ENCODE peak calls at places on chromosomes 5 and 9, in ten cellular contexts. A, H, V, M, S, D, T, W, L and Y are unnamed samples.

GRCh38 chr5:67381240-67381875 is 184.8 kb upstream of the CD180 start:
- DNase-seq in A (peak), H (no peak), V (no peak), M (no peak), S (no peak), D (no peak), T (no peak), W (no peak), L (no peak), Y (no peak)

GRCh38 chr9:13128266-13128825 is 151.1 kb downstream of the MPDZ start:
- DNase-seq in A (no peak), H (no peak), V (no peak), M (no peak), S (no peak), D (no peak), T (no peak), W (no peak), L (no peak), Y (peak)

GRCh38 chr9:972512-973294 is 3.8 kb upstream of the DMRT3 start:
- DNase-seq in A (no peak), H (no peak), V (no peak), M (no peak), S (no peak), D (no peak), T (no peak), W (no peak), L (no peak), Y (no peak)

GRCh38 chr9:87381050-87381711 is 116.5 kb upstream of the DAPK1 start:
- DNase-seq in A (peak), H (no peak), V (peak), M (no peak), S (no peak), D (peak), T (no peak), W (no peak), L (no peak), Y (peak)

GRCh38 chr9:78713746-78714405 is 417.0 kb downstream of the PSAT1 start:
- DNase-seq in A (peak), H (peak), V (peak), M (no peak), S (peak), D (peak), T (no peak), W (no peak), L (no peak), Y (peak)

GRCh38 chr5:42228279-42228678 is 195.0 kb upstream of the GHR start:
- DNase-seq in A (no peak), H (no peak), V (no peak), M (no peak), S (no peak), D (no peak), T (no peak), W (no peak), L (no peak), Y (no peak)

GRCh38 chr5:120765189-120765588 is 301.1 kb downstream of the PRR16 start:
- DNase-seq in A (no peak), H (no peak), V (peak), M (no peak), S (no peak), D (no peak), T (no peak), W (no peak), L (no peak), Y (peak)

GRCh38 chr9:124499214-124499613 is 8.0 kb downstream of the NR5A1 start:
- DNase-seq in A (no peak), H (no peak), V (no peak), M (no peak), S (no peak), D (no peak), T (no peak), W (no peak), L (no peak), Y (no peak)

GRCh38 chr9:133873006-133873780 is 118.9 kb downstream of the VAV2 start:
- DNase-seq in A (no peak), H (peak), V (no peak), M (no peak), S (peak), D (no peak), T (no peak), W (no peak), L (no peak), Y (peak)

GRCh38 chr5:115979628-115980041 is 17.4 kb downstream of the LVRN start:
- DNase-seq in A (peak), H (peak), V (peak), M (no peak), S (no peak), D (peak), T (no peak), W (no peak), L (no peak), Y (peak)

GRCh38 chr5:158777647-158778368 is 321.9 kb downstream of the EBF1 start:
- DNase-seq in A (no peak), H (no peak), V (no peak), M (no peak), S (no peak), D (no peak), T (no peak), W (no peak), L (no peak), Y (peak)

GRCh38 chr9:126986506-126986951 is 71.9 kb downstream of the RALGPS1 start:
- DNase-seq in A (no peak), H (peak), V (no peak), M (no peak), S (no peak), D (no peak), T (peak), W (no peak), L (no peak), Y (no peak)

GRCh38 chr5:132074772-132075718 is 1.5 kb downstream of the CSF2 start:
- DNase-seq in A (no peak), H (no peak), V (no peak), M (no peak), S (no peak), D (no peak), T (no peak), W (no peak), L (no peak), Y (no peak)

GRCh38 chr9:79685576-79685975 is 113.8 kb downstream of the TLE4 start:
- DNase-seq in A (peak), H (peak), V (peak), M (no peak), S (no peak), D (peak), T (no peak), W (no peak), L (no peak), Y (peak)

GRCh38 chr9:97468658-97469448 is 32.6 kb upstream of the TMOD1 start:
- DNase-seq in A (peak), H (peak), V (peak), M (peak), S (peak), D (peak), T (peak), W (peak), L (no peak), Y (peak)

GRCh38 chr9:120563044-120563443 is 16.9 kb downstream of the CDK5RAP2 start:
- DNase-seq in A (no peak), H (no peak), V (no peak), M (peak), S (no peak), D (no peak), T (no peak), W (peak), L (no peak), Y (no peak)

GRCh38 chr5:97417977-97418376 is 234.9 kb upstream of the RIOK2 start:
- DNase-seq in A (no peak), H (no peak), V (no peak), M (no peak), S (no peak), D (no peak), T (no peak), W (no peak), L (no peak), Y (no peak)

GRCh38 chr5:65483474-65484346 is 2.0 kb upstream of the ADAMTS6 start:
- DNase-seq in A (peak), H (peak), V (peak), M (no peak), S (peak), D (peak), T (peak), W (no peak), L (no peak), Y (peak)

GRCh38 chr5:180336234-180337020 is 16.7 kb downstream of the GFPT2 start:
- DNase-seq in A (no peak), H (no peak), V (no peak), M (peak), S (no peak), D (no peak), T (no peak), W (no peak), L (no peak), Y (no peak)

GRCh38 chr5:61280205-61280604 is 51.9 kb upstream of the ZSWIM6 start:
- DNase-seq in A (peak), H (peak), V (peak), M (no peak), S (peak), D (peak), T (peak), W (no peak), L (no peak), Y (peak)

GRCh38 chr5:40452874-40453624 is 226.7 kb upstream of the PTGER4 start:
- DNase-seq in A (no peak), H (no peak), V (no peak), M (no peak), S (no peak), D (no peak), T (no peak), W (no peak), L (no peak), Y (no peak)

GRCh38 chr5:91170266-91170665 is 212.9 kb downstream of the ARRDC3 start:
- DNase-seq in A (peak), H (peak), V (peak), M (no peak), S (no peak), D (peak), T (no peak), W (no peak), L (no peak), Y (peak)

GRCh38 chr5:153525536-153525935 is 35.1 kb downstream of the GRIA1 start:
- DNase-seq in A (peak), H (no peak), V (no peak), M (no peak), S (no peak), D (no peak), T (no peak), W (no peak), L (no peak), Y (no peak)

GRCh38 chr5:68267044-68267443 is 51.5 kb downstream of the PIK3R1 start:
- DNase-seq in A (no peak), H (no peak), V (no peak), M (no peak), S (no peak), D (no peak), T (no peak), W (no peak), L (no peak), Y (no peak)

GRCh38 chr5:43193171-43193951 is 1.3 kb downstream of the NIM1K start:
- DNase-seq in A (peak), H (peak), V (peak), M (no peak), S (peak), D (peak), T (peak), W (no peak), L (no peak), Y (peak)

GRCh38 chr5:65867509-65868195 is 58.7 kb upstream of the ERBIN start:
- DNase-seq in A (peak), H (peak), V (peak), M (no peak), S (no peak), D (peak), T (no peak), W (no peak), L (no peak), Y (peak)

GRCh38 chr5:98307811-98308210 is 465.7 kb upstream of the RGMB start:
- DNase-seq in A (peak), H (peak), V (peak), M (no peak), S (no peak), D (peak), T (no peak), W (no peak), L (no peak), Y (peak)

GRCh38 chr9:6557883-6558282 is 87.6 kb downstream of the GLDC start:
- DNase-seq in A (no peak), H (no peak), V (no peak), M (no peak), S (no peak), D (no peak), T (no peak), W (no peak), L (no peak), Y (no peak)

GRCh38 chr9:126395439-126396212 is 69.0 kb downstream of the MVB12B start:
- DNase-seq in A (peak), H (peak), V (peak), M (no peak), S (no peak), D (peak), T (peak), W (no peak), L (no peak), Y (peak)

GRCh38 chr5:76414788-76415187 is 11.7 kb downstream of the IQGAP2 start:
- DNase-seq in A (no peak), H (no peak), V (no peak), M (no peak), S (no peak), D (no peak), T (no peak), W (no peak), L (no peak), Y (no peak)

GRCh38 chr9:97740848-97741821 is 44.0 kb upstream of the XPA start:
- DNase-seq in A (peak), H (peak), V (peak), M (peak), S (no peak), D (peak), T (no peak), W (peak), L (no peak), Y (peak)

GRCh38 chr5:119049824-119050449 is 20.9 kb upstream of the DMXL1 start:
- DNase-seq in A (peak), H (peak), V (peak), M (no peak), S (no peak), D (peak), T (no peak), W (no peak), L (no peak), Y (peak)

GRCh38 chr5:179732918-179733763 is 519 bp downstream of the MAML1 start:
- DNase-seq in A (peak), H (peak), V (peak), M (peak), S (peak), D (peak), T (peak), W (no peak), L (peak), Y (peak)